ENCODE peak calls at places on chromosome 11, in seven cellular contexts. F, P, S, C, T, L and B are unnamed samples.

GRCh38 chr11:86068138-86068861 is 584 bp downstream of the PICALM start:
- DNase-seq in C (no peak), P (peak; percentile 20), L (no peak), F (peak; percentile 25), T (peak; percentile 6), S (no peak), B (no peak)

GRCh38 chr11:68543594-68543993 is 83.0 kb downstream of the PPP6R3 start:
- DNase-seq in P (no peak), L (no peak), S (no peak), T (no peak), F (no peak), C (no peak), B (no peak)

GRCh38 chr11:60987577-60988277 is 16.2 kb downstream of the CD6 start:
- DNase-seq in F (peak; percentile 47), S (no peak), T (no peak), C (no peak), P (peak; percentile 67), L (no peak), B (no peak)

GRCh38 chr11:67400942-67401494 is 640 bp downstream of the PPP1CA start:
- DNase-seq in S (no peak), L (no peak), F (no peak), C (no peak), T (no peak), P (no peak), B (no peak)

GRCh38 chr11:69700278-69701140 is 3.3 kb downstream of the FGF19 start:
- DNase-seq in P (no peak), C (peak; percentile 36), L (peak; percentile 57), F (no peak), T (peak; percentile 48), S (no peak), B (peak; percentile 68)

GRCh38 chr11:115869780-115870431 is 365.7 kb upstream of the CADM1 start:
- DNase-seq in P (no peak), T (no peak), S (no peak), C (no peak), F (no peak), L (peak; percentile 25), B (peak; percentile 62)

GRCh38 chr11:114308689-114309089 is 12.5 kb downstream of the NNMT start:
- DNase-seq in F (no peak), L (no peak), T (peak; percentile 20), S (no peak), C (no peak), P (no peak), B (no peak)

GRCh38 chr11:32792948-32793475 is 1.4 kb downstream of the CCDC73 start:
- DNase-seq in T (peak; percentile 68), L (peak; percentile 45), F (peak; percentile 44), S (peak; percentile 74), C (no peak), P (peak; percentile 59), B (no peak)

GRCh38 chr11:107928767-107929507 is 689 bp downstream of the RAB39A start:
- DNase-seq in S (no peak), L (peak; percentile 69), T (peak; percentile 30), F (no peak), P (no peak), C (no peak), B (no peak)

GRCh38 chr11:133619397-133619796 is 87.1 kb upstream of the OPCML start:
- DNase-seq in S (no peak), L (no peak), F (no peak), T (no peak), P (no peak), C (no peak), B (no peak)

GRCh38 chr11:31821779-31822574 is 10.9 kb upstream of the PAX6 start:
- DNase-seq in L (no peak), F (no peak), S (no peak), T (no peak), P (no peak), C (no peak), B (no peak)